ENCODE peak calls at places on chromosomes 13 and 19, in six cellular contexts. C is thoracic aorta, H is lung, N is neural progenitor cell, W is skeletal muscle cell, B is MM.1S. A is an unnamed sample.

GRCh38 chr13:23087884-23088283 is 92.9 kb upstream of the SGCG start:
- DNase-seq in C (no peak), H (no peak), N (peak), W (no peak), B (no peak), A (no peak)

GRCh38 chr13:23630349-23631093 is 60.3 kb downstream of the TNFRSF19 start:
- DNase-seq in C (no peak), H (no peak), N (peak), W (no peak), B (no peak), A (no peak)

GRCh38 chr19:43470288-43470687 is 4.9 kb upstream of the LYPD3 start:
- DNase-seq in C (no peak), H (no peak), N (no peak), W (no peak), B (no peak), A (no peak)

GRCh38 chr19:27794444-27795042 is 1418.4 kb downstream of the UQCRFS1 start:
- DNase-seq in C (no peak), H (no peak), N (peak), W (peak), B (peak), A (no peak)

GRCh38 chr19:22608441-22608840 is 25.7 kb upstream of the ZNF492 start:
- DNase-seq in C (no peak), H (no peak), N (no peak), W (no peak), B (no peak), A (no peak)

GRCh38 chr19:10543420-10544241 is at the start of gene ATG4D:
- DNase-seq in C (no peak), H (peak), N (peak), W (no peak), B (peak), A (no peak)

GRCh38 chr13:78764665-78765064 is 105.7 kb upstream of the OBI1 start:
- DNase-seq in C (no peak), H (no peak), N (peak), W (no peak), B (no peak), A (no peak)

GRCh38 chr13:96020155-96020575 is 33.0 kb downstream of the UGGT2 start:
- DNase-seq in C (no peak), H (no peak), N (peak), W (peak), B (peak), A (peak)

GRCh38 chr19:58021541-58022282 is 12.1 kb upstream of the ZSCAN1 start:
- DNase-seq in C (peak), H (peak), N (peak), W (no peak), B (peak), A (no peak)

GRCh38 chr19:54478677-54479266 is 5.7 kb upstream of the CDC42EP5 start:
- DNase-seq in C (no peak), H (no peak), N (peak), W (no peak), B (peak), A (no peak)

GRCh38 chr19:33125929-33126388 is 6.0 kb upstream of the WDR88 start:
- DNase-seq in C (no peak), H (peak), N (peak), W (peak), B (peak), A (peak)

DNA sequence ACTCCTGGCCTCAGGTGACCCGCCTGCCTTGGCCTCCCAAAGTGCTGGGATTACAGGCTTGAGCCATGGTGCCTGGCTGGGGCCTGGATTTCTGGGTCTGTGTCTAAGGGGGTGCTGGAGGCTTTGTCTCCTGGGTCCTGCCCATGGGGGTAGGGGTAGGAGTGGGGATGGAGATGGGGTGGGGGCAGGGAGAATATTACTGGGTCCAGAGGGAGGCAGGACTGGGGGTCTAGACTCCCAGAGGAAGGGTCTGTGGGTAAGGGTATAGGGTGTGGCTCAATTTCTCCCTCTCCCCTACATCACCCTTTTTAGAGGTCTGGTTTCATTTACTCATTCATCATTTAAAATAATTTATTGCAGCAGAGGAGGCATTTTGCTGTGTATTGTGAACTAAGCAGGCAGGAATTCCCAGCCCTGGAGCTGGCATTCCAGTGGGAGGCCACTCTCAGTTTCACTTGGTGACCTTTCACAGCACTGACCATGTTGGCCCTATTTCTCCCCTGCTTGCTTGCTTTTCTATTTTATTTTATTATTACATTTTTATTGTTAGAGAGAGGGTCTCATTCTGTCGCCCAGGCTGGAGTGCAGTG is 810 bp upstream of the NFKBID start:
- DNase-seq in C (no peak), H (no peak), N (no peak), W (no peak), B (no peak), A (no peak)
- H3K4me3 ChIP-seq in C (peak), H (no peak), N (peak), W (no peak), B (no peak), A (peak)

GRCh38 chr13:98674968-98675528 is 77.4 kb downstream of the SLC15A1 start:
- DNase-seq in C (no peak), H (no peak), N (peak), W (no peak), B (no peak), A (no peak)

GRCh38 chr13:98675837-98676236 is 76.6 kb downstream of the SLC15A1 start:
- DNase-seq in C (no peak), H (no peak), N (no peak), W (no peak), B (no peak), A (no peak)

GRCh38 chr13:98676239-98676638 is 76.2 kb downstream of the SLC15A1 start:
- DNase-seq in C (no peak), H (no peak), N (no peak), W (no peak), B (no peak), A (no peak)

GRCh38 chr13:98677398-98677797 is 75.1 kb downstream of the SLC15A1 start:
- DNase-seq in C (no peak), H (no peak), N (no peak), W (no peak), B (no peak), A (no peak)

DNA sequence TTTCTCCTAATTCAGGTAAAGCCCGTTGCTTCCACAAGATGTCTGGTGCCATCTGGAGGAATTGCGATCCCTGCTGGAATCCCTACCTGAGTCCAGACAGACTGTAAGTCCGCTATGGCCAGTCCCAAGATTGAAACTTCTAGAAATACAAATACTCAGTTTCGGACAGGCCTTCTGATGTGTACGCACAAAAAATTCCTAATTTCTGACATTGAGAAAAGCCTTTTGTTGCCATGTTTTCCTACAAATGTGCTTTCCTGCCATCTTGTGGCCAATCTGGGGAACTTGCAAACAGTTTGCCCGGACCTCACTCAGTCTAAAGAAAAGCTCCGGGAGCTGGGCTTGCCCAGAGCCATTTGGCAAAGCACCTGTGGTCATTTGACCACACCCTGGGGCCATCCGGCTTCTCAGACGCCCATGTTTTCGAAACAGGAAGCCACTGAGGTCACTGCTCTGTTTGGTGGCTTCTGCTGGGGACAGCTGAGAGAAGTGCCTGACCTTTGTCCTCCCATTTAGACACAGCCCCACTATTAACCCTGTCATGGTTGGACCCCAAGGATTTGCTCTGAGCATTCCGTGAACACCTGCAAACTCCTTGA is 79.4 kb downstream of the SLC15A1 start:
- DNase-seq in C (no peak), H (peak), N (peak), W (no peak), B (peak), A (peak)
- H3K4me3 ChIP-seq in C (no peak), H (no peak), N (peak), W (no peak), B (no peak), A (no peak)

GRCh38 chr19:38500450-38500849 is 67.0 kb downstream of the RYR1 start:
- DNase-seq in C (no peak), H (no peak), N (no peak), W (no peak), B (no peak), A (no peak)
- H3K4me3 ChIP-seq in C (no peak), H (no peak), N (no peak), W (no peak), B (no peak), A (no peak)

GRCh38 chr19:49746206-49746958 is 16.7 kb downstream of the TSKS start:
- DNase-seq in C (no peak), H (peak), N (peak), W (no peak), B (peak), A (no peak)
- H3K4me3 ChIP-seq in C (no peak), H (no peak), N (no peak), W (no peak), B (no peak), A (no peak)

DNA sequence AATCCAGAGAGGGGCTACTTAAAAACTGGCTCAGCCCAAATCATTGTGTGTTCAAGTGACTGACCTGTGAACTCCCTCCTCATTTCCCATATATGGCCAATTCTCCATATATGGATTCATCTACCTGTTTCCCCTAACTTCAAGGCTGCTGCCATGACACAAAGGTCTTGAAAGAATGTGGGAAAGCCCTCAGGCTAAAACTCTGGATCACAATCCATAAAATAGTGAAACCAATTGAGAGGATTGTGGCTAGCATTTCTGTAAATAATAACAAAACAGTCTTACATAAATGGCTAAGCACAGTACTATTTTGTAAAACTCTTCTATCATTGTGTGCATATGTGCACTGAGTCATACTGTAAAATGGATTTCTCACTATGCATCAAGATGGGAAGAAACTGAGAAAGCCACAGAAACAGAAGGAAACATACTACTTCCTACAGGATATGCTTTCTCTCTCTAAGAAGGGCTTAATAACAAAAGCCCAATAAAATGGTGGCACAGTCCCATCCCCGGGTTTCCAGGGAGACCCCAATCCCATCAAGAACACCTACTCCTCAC is 80.5 kb downstream of the FOXO1 start:
- DNase-seq in C (no peak), H (no peak), N (no peak), W (no peak), B (no peak), A (no peak)
- H3K4me3 ChIP-seq in C (no peak), H (no peak), N (no peak), W (no peak), B (no peak), A (no peak)

DNA sequence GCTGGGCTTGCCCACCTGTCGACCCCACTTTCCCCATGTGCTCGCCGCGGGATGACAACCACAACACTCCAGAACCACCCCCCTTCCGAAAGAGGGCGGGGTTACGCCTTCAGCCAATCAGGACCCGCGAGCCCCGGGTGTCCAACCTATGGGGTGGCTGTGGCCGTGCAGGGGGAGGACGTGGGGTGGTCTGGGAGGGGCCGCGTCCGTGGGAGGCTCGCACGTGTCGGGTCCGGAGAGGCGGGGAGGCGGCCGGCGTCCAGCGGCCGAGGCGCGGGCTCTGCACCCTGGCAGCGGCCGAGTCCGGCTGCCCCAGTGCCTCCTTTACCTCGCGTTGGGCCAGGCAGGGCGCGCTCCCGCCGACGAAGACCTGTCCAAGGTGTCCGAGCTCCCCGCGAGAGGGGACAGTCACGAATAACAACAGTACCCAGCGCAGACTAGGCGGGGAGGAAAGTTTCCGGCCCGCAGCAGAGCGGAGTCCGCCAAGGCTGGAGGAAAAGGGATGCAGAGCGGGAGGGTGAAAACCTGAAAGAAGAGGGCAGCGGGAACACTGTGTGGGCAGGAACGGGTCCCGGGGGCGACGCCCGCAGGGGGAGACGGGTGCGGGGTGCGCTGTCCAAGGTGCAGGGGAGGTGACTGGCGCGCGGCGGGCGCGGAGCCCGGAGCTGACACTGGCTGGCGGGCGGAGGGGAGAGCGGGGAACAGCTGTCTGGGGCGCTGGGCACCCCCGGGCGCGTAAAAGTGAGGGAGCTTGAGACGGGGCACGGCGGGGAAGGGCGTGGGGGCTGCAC is 896 bp downstream of the ENOX1 start:
- DNase-seq in C (peak), H (peak), N (peak), W (no peak), B (peak), A (no peak)
- H3K4me3 ChIP-seq in C (peak), H (peak), N (peak), W (peak), B (peak), A (peak)

DNA sequence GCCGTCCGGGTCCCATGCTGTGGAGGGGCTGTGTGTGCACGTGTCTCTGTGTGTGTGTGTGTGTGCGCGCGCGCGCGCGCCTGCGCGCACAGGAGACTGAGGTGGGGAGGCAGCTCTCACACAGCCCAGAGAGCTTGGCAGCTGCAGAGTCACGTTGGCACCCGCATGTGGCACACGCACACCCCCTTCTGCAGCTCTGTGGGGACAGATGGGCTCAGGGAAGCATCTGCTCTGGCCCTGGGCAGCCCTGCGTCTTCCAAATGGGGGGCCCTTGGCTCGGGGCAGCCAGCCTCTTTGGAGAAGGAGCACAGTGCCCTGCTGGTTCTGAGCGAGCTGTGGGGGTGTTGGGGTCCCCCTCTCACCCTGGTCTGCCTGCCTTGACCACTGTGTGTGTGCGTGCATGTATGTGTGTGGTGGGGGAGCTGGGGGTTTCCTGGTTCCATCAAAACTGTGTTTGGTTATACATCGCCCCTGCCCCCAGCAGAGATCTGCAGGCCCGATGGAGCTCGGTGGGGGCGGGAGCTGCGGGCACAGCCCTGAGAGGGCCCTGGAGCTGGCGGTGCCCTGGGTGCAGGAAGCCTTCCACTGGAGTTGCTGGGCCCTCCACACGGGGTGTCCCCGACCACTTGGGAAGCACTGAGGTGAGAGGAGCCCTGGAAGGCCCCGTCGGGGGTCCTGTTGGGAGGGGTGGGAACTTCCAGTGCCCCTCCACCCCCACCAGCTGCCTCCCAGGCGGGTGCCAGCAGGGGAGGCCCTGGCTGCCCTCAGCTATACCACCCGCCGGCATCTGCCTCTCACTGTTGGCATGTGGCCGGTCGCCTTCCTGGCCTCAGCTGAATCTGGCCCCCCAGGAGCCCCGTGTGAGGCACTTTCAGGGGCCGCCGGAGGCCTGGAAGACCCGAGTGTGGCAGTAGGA is 67.2 kb downstream of the KDM4B start:
- DNase-seq in C (no peak), H (no peak), N (no peak), W (no peak), B (no peak), A (no peak)
- H3K4me3 ChIP-seq in C (no peak), H (no peak), N (no peak), W (no peak), B (no peak), A (no peak)

GRCh38 chr19:18090545-18091216 is 3.9 kb upstream of the IL12RB1 start:
- DNase-seq in C (no peak), H (no peak), N (no peak), W (no peak), B (no peak), A (no peak)
- H3K4me3 ChIP-seq in C (no peak), H (no peak), N (no peak), W (no peak), B (no peak), A (no peak)

GRCh38 chr19:16878181-16878965 is 10.4 kb upstream of the F2RL3 start:
- DNase-seq in C (no peak), H (no peak), N (no peak), W (no peak), B (no peak), A (no peak)
- H3K4me3 ChIP-seq in C (no peak), H (no peak), N (no peak), W (no peak), B (no peak), A (no peak)